ENCODE peak calls at places on chromosomes 1 and 21, in seven cellular contexts. I is spleen, Z is heart right ventricle, P is tibial artery, J is fibroblast of lung, N is prostate gland, E is endodermal cell. K is an unnamed sample.

GRCh38 chr1:83547903-83548302 is 451.0 kb downstream of the TTLL7 start:
- DNase-seq in E (no peak), I (no peak), Z (no peak), N (no peak), P (no peak), J (peak), K (no peak)

GRCh38 chr1:246971322-246971721 is 36.5 kb downstream of the ZNF695 start:
- DNase-seq in I (peak), N (peak), J (no peak), P (peak), E (peak), Z (peak), K (no peak)

GRCh38 chr1:150186789-150187559 is 37.3 kb downstream of the PLEKHO1 start:
- DNase-seq in P (no peak), N (no peak), Z (no peak), E (peak), I (no peak), J (peak), K (no peak)

GRCh38 chr21:38355992-38356781 is 99.4 kb downstream of the KCNJ15 start:
- DNase-seq in Z (peak), I (peak), J (peak), E (peak), N (peak), P (peak), K (peak)

GRCh38 chr1:46749403-46749802 is 30.5 kb upstream of the EFCAB14 start:
- DNase-seq in J (peak), E (no peak), P (no peak), N (no peak), Z (no peak), I (no peak), K (no peak)

GRCh38 chr1:44652445-44653106 is 21.7 kb downstream of the TMEM53 start:
- DNase-seq in J (peak), Z (peak), I (peak), N (peak), P (peak), E (peak), K (no peak)

GRCh38 chr1:17442841-17443240 is 3.4 kb upstream of the RCC2 start:
- DNase-seq in E (no peak), P (no peak), I (no peak), J (no peak), Z (no peak), N (no peak), K (no peak)

GRCh38 chr1:143720087-143721023 is 251.4 kb downstream of the FAM72C start:
- DNase-seq in N (no peak), P (no peak), J (no peak), I (peak), E (no peak), Z (no peak), K (no peak)

GRCh38 chr1:27488523-27489138 is 1.3 kb downstream of the WASF2 start:
- DNase-seq in I (no peak), P (peak), Z (no peak), J (peak), N (no peak), E (no peak), K (no peak)

GRCh38 chr1:54259546-54259945 is 59.6 kb downstream of the MRPL37 start:
- DNase-seq in P (no peak), Z (no peak), N (no peak), J (no peak), E (no peak), I (no peak), K (no peak)

GRCh38 chr1:54136963-54137531 is 15.8 kb downstream of the CDCP2 start:
- DNase-seq in P (no peak), J (no peak), N (no peak), E (no peak), I (no peak), Z (no peak), K (no peak)

GRCh38 chr1:228465571-228466146 is 21.5 kb upstream of the RNF187 start:
- DNase-seq in E (no peak), Z (no peak), P (no peak), J (no peak), N (no peak), I (no peak), K (no peak)

GRCh38 chr1:179781962-179782361 is 38.9 kb downstream of the FAM163A start:
- DNase-seq in P (no peak), Z (peak), N (no peak), J (no peak), I (no peak), E (no peak), K (no peak)

GRCh38 chr1:36320291-36320758 is 3.1 kb downstream of the EVA1B start:
- DNase-seq in J (no peak), E (no peak), I (no peak), Z (no peak), N (no peak), P (no peak), K (no peak)

GRCh38 chr1:25560788-25561187 is 17.4 kb downstream of the LDLRAP1 start:
- DNase-seq in E (no peak), P (no peak), N (peak), J (no peak), Z (no peak), I (peak), K (no peak)

GRCh38 chr1:48026275-48026674 is 29.1 kb upstream of the TRABD2B start:
- DNase-seq in Z (no peak), E (peak), I (no peak), N (no peak), J (peak), P (no peak), K (no peak)

GRCh38 chr1:54800899-54801759 is at the start of gene TTC22:
- DNase-seq in I (peak), Z (no peak), P (peak), E (peak), N (peak), J (no peak), K (no peak)

GRCh38 chr1:179017383-179018326 is 8.0 kb upstream of the FAM20B start:
- DNase-seq in P (no peak), Z (no peak), N (no peak), I (no peak), J (peak), E (no peak), K (no peak)

GRCh38 chr21:14758849-14759248 is 212.7 kb upstream of the SAMSN1 start:
- DNase-seq in N (no peak), E (no peak), J (no peak), I (no peak), Z (no peak), P (no peak), K (no peak)

DNA sequence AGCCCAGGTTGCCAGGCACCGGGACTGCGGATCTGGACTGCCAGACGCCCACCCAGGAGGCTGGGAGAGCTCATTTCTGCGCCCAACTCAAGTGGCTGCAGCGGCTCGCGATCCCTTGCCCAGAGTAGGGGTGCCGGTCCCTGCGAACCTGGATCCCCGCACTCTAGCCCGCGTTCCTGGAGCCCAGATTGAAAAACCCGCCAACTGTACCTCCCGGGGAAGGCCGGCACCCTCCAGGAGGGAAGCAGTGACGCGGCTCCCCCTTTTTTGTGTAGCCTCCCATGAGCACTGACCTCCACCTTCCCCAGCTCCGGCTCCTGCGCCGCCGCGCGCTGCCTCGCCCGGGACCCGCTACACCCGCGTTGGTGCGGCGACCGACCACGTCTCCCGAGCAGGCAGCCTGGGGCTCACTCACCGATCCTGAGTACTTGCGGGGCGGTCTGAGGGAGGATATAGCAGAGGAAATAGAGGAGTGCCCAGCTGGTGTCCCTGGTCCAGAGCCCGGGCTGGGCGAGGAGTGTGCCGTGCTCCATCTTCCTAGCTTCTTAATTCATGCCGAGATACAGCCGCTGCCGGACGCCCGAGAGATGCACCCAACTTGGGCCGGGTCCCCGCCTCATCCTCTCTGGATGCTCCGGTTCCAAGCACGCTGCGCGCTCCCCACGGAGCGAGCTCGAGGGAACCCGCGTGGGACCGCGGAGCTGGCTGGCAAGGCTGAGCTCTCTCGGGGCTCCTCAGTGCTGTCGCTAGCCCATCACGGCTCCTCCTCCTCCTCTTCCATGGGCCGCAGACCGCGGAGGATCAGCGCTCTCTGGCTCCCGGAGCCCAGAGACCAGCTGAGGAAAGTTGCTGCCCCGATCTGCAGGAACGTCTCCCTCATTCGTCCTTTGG is 583 bp downstream of the GRIK1 start:
- DNase-seq in N (no peak), E (peak), I (peak), Z (peak), P (no peak), J (peak), K (no peak)
- H3K4me3 ChIP-seq in N (peak), E (peak), I (peak), Z (peak), P (peak), J (peak), K (peak)

DNA sequence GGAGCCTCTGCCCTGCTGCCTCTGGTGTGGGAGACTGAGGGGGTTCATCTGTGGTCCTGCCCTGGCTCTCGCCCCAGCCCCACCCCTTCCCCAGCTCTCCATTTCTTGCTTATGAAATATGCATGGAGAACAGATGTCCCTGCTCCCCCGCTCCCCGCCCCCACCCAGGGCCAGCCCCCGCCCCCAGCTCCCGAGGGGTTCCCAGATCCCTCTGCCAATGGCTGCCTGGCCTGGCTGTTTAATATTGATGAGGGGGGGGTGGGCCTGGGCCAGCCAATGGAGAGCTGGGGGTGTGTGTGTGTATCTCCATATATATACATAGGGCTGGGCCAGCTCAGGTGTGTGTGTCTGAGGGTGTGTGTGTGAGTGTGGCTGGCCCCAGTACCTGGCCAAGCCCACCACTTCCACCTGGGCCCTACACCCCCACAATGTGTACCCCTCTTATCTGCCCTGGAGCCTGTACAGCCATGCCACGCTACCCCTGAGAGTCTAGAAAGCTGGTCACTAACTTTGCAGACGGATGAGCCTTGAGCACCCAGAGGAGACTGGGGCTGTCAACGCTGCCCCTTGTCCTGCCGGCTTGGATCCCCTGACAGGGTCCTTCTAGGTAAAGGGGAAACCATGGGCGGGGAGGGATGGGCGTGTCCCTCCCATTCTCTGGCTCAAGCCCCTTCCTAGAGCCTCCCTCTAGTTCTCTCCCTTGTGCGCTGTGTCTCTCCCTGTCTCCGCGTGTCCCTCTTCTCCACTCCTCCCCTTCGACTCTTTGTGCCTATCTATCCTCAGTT is at the start of gene NHLH1:
- DNase-seq in E (no peak), I (no peak), J (no peak), P (no peak), Z (no peak), N (no peak), K (no peak)
- H3K27ac ChIP-seq in E (peak), I (no peak), J (no peak), P (no peak), Z (no peak), N (no peak), K (no peak)

GRCh38 chr1:227437495-227438008 is 119.3 kb upstream of the CDC42BPA start:
- DNase-seq in P (no peak), E (peak), I (no peak), N (no peak), Z (no peak), J (peak), K (no peak)
- TF ChIP-seq CTCF in P (peak), E (peak), I (peak), N (no peak), Z (peak), J (peak), K (no peak)

DNA sequence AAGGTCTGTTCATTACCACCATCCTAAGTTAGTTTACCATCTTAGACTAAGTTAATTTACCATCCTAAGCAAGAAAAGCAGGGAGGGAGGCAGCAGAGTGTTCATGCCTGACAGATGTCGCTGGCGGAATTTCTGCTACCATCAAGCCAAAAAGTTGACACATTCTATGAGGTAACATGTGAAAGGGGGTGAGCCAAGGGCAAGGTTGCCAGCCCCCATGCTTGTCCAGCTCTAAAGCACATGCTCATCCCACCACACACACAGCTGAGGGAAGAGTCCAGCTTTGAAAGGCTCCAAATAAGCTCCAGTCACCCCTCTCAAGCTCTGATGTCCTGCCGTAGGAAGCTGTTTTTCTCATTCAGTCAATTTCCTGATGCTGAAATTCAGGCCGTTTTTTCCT is 46.3 kb downstream of the EIF2D start:
- DNase-seq in P (no peak), I (no peak), E (no peak), Z (no peak), N (no peak), J (no peak), K (no peak)
- H3K4me3 ChIP-seq in P (no peak), I (no peak), E (no peak), Z (no peak), N (no peak), J (no peak), K (no peak)